ENCODE peak calls at places on chromosomes 11 and 22, in six cellular contexts. One of them, this sample, is unnamed.

GRCh38 chr22:49394116-49394785 is 433.4 kb downstream of the BRD1 start:
- DNase-seq in fibroblast of lung: no peak
- DNase-seq in AG10803: no peak
- DNase-seq in thyroid gland: no peak
- DNase-seq in fibroblast of villous mesenchyme: no peak
- DNase-seq in IMR-90: no peak
- DNase-seq in this sample: no peak

GRCh38 chr11:46808804-46809431 is 37.2 kb downstream of the CKAP5 start:
- DNase-seq in fibroblast of lung: peak
- DNase-seq in AG10803: peak
- DNase-seq in thyroid gland: no peak
- DNase-seq in fibroblast of villous mesenchyme: peak
- DNase-seq in IMR-90: peak
- DNase-seq in this sample: peak

GRCh38 chr22:37669586-37669985 is 5.8 kb upstream of the LGALS1 start:
- DNase-seq in fibroblast of lung: peak
- DNase-seq in AG10803: peak
- DNase-seq in thyroid gland: no peak
- DNase-seq in fibroblast of villous mesenchyme: peak
- DNase-seq in IMR-90: peak
- DNase-seq in this sample: no peak

GRCh38 chr22:43400449-43400848 is 11.4 kb upstream of the MPPED1 start:
- DNase-seq in fibroblast of lung: no peak
- DNase-seq in AG10803: no peak
- DNase-seq in thyroid gland: no peak
- DNase-seq in fibroblast of villous mesenchyme: no peak
- DNase-seq in IMR-90: no peak
- DNase-seq in this sample: no peak

GRCh38 chr22:38313384-38313955 is 3.8 kb downstream of the CSNK1E start:
- DNase-seq in fibroblast of lung: peak
- DNase-seq in AG10803: peak
- DNase-seq in thyroid gland: peak
- DNase-seq in fibroblast of villous mesenchyme: peak
- DNase-seq in IMR-90: peak
- DNase-seq in this sample: peak

GRCh38 chr22:23268139-23268712 is 87.9 kb downstream of the BCR start:
- DNase-seq in fibroblast of lung: no peak
- DNase-seq in AG10803: no peak
- DNase-seq in thyroid gland: no peak
- DNase-seq in fibroblast of villous mesenchyme: no peak
- DNase-seq in IMR-90: no peak
- DNase-seq in this sample: no peak

GRCh38 chr11:108016647-108017046 is 7.9 kb downstream of the CUL5 start:
- DNase-seq in fibroblast of lung: no peak
- DNase-seq in AG10803: no peak
- DNase-seq in thyroid gland: no peak
- DNase-seq in fibroblast of villous mesenchyme: no peak
- DNase-seq in IMR-90: no peak
- DNase-seq in this sample: no peak

GRCh38 chr11:134789104-134789503 is 377.1 kb upstream of the B3GAT1 start:
- DNase-seq in fibroblast of lung: no peak
- DNase-seq in AG10803: no peak
- DNase-seq in thyroid gland: no peak
- DNase-seq in fibroblast of villous mesenchyme: no peak
- DNase-seq in IMR-90: no peak
- DNase-seq in this sample: no peak

GRCh38 chr22:26322179-26322905 is 106.7 kb upstream of the ASPHD2 start:
- DNase-seq in fibroblast of lung: peak
- DNase-seq in AG10803: peak
- DNase-seq in thyroid gland: no peak
- DNase-seq in fibroblast of villous mesenchyme: peak
- DNase-seq in IMR-90: peak
- DNase-seq in this sample: peak

GRCh38 chr11:123461164-123461563 is 31.1 kb downstream of the GRAMD1B start:
- DNase-seq in fibroblast of lung: no peak
- DNase-seq in AG10803: peak
- DNase-seq in thyroid gland: peak
- DNase-seq in fibroblast of villous mesenchyme: no peak
- DNase-seq in IMR-90: no peak
- DNase-seq in this sample: no peak

GRCh38 chr22:50194037-50194809 is 6.6 kb upstream of the SELENOO start:
- DNase-seq in fibroblast of lung: no peak
- DNase-seq in AG10803: no peak
- DNase-seq in thyroid gland: no peak
- DNase-seq in fibroblast of villous mesenchyme: no peak
- DNase-seq in IMR-90: no peak
- DNase-seq in this sample: no peak

GRCh38 chr11:133821776-133822175 is 23.5 kb downstream of the SPATA19 start:
- DNase-seq in fibroblast of lung: peak
- DNase-seq in AG10803: no peak
- DNase-seq in thyroid gland: peak
- DNase-seq in fibroblast of villous mesenchyme: no peak
- DNase-seq in IMR-90: no peak
- DNase-seq in this sample: no peak

GRCh38 chr11:44861829-44862545 is 88.7 kb downstream of the TP53I11 start:
- DNase-seq in fibroblast of lung: peak
- DNase-seq in AG10803: peak
- DNase-seq in thyroid gland: peak
- DNase-seq in fibroblast of villous mesenchyme: peak
- DNase-seq in IMR-90: peak
- DNase-seq in this sample: peak

GRCh38 chr11:18312663-18313420 is 9.1 kb downstream of the HPS5 start:
- DNase-seq in fibroblast of lung: peak
- DNase-seq in AG10803: peak
- DNase-seq in thyroid gland: no peak
- DNase-seq in fibroblast of villous mesenchyme: peak
- DNase-seq in IMR-90: peak
- DNase-seq in this sample: peak

GRCh38 chr11:99693941-99694492 is 673.3 kb downstream of the CNTN5 start:
- DNase-seq in fibroblast of lung: peak
- DNase-seq in AG10803: no peak
- DNase-seq in thyroid gland: no peak
- DNase-seq in fibroblast of villous mesenchyme: peak
- DNase-seq in IMR-90: peak
- DNase-seq in this sample: peak

GRCh38 chr11:46427364-46427763 is 35.8 kb upstream of the CHRM4 start:
- DNase-seq in fibroblast of lung: no peak
- DNase-seq in AG10803: no peak
- DNase-seq in thyroid gland: no peak
- DNase-seq in fibroblast of villous mesenchyme: no peak
- DNase-seq in IMR-90: peak
- DNase-seq in this sample: peak

GRCh38 chr11:13772223-13773046 is 104.0 kb downstream of the FAR1 start:
- DNase-seq in fibroblast of lung: peak
- DNase-seq in AG10803: peak
- DNase-seq in thyroid gland: peak
- DNase-seq in fibroblast of villous mesenchyme: peak
- DNase-seq in IMR-90: peak
- DNase-seq in this sample: peak

GRCh38 chr22:24968066-24968561 is 15.6 kb downstream of the KIAA1671 start:
- DNase-seq in fibroblast of lung: peak
- DNase-seq in AG10803: peak
- DNase-seq in thyroid gland: peak
- DNase-seq in fibroblast of villous mesenchyme: no peak
- DNase-seq in IMR-90: no peak
- DNase-seq in this sample: peak

GRCh38 chr11:63212742-63213141 is 30.7 kb downstream of the SLC22A25 start:
- DNase-seq in fibroblast of lung: peak
- DNase-seq in AG10803: peak
- DNase-seq in thyroid gland: no peak
- DNase-seq in fibroblast of villous mesenchyme: peak
- DNase-seq in IMR-90: no peak
- DNase-seq in this sample: peak

GRCh38 chr11:77084581-77085191 is 17.9 kb downstream of the CAPN5 start:
- DNase-seq in fibroblast of lung: no peak
- DNase-seq in AG10803: no peak
- DNase-seq in thyroid gland: no peak
- DNase-seq in fibroblast of villous mesenchyme: no peak
- DNase-seq in IMR-90: no peak
- DNase-seq in this sample: no peak

GRCh38 chr11:8258289-8258688 is 5.4 kb downstream of the LMO1 start:
- DNase-seq in fibroblast of lung: peak
- DNase-seq in AG10803: no peak
- DNase-seq in thyroid gland: no peak
- DNase-seq in fibroblast of villous mesenchyme: no peak
- DNase-seq in IMR-90: no peak
- DNase-seq in this sample: no peak

GRCh38 chr11:100525635-100526034 is 161.5 kb upstream of the ARHGAP42 start:
- DNase-seq in fibroblast of lung: no peak
- DNase-seq in AG10803: no peak
- DNase-seq in thyroid gland: no peak
- DNase-seq in fibroblast of villous mesenchyme: peak
- DNase-seq in IMR-90: no peak
- DNase-seq in this sample: peak

GRCh38 chr11:22769081-22769480 is 60.5 kb downstream of the SVIP start:
- DNase-seq in fibroblast of lung: no peak
- DNase-seq in AG10803: no peak
- DNase-seq in thyroid gland: no peak
- DNase-seq in fibroblast of villous mesenchyme: no peak
- DNase-seq in IMR-90: no peak
- DNase-seq in this sample: peak

GRCh38 chr11:68542617-68543016 is 82.1 kb downstream of the PPP6R3 start:
- DNase-seq in fibroblast of lung: peak
- DNase-seq in AG10803: peak
- DNase-seq in thyroid gland: no peak
- DNase-seq in fibroblast of villous mesenchyme: peak
- DNase-seq in IMR-90: peak
- DNase-seq in this sample: peak

GRCh38 chr11:106496677-106497076 is 419.2 kb downstream of the AASDHPPT start:
- DNase-seq in fibroblast of lung: no peak
- DNase-seq in AG10803: no peak
- DNase-seq in thyroid gland: no peak
- DNase-seq in fibroblast of villous mesenchyme: peak
- DNase-seq in IMR-90: peak
- DNase-seq in this sample: peak

GRCh38 chr22:40329021-40329456 is 17.3 kb upstream of the ADSL start:
- DNase-seq in fibroblast of lung: no peak
- DNase-seq in AG10803: no peak
- DNase-seq in thyroid gland: no peak
- DNase-seq in fibroblast of villous mesenchyme: no peak
- DNase-seq in IMR-90: no peak
- DNase-seq in this sample: no peak
- H3K4me3 ChIP-seq in fibroblast of lung: no peak
- H3K4me3 ChIP-seq in AG10803: no peak
- H3K4me3 ChIP-seq in thyroid gland: no peak
- H3K4me3 ChIP-seq in fibroblast of villous mesenchyme: no peak
- H3K4me3 ChIP-seq in IMR-90: no peak
- H3K4me3 ChIP-seq in this sample: no peak

DNA sequence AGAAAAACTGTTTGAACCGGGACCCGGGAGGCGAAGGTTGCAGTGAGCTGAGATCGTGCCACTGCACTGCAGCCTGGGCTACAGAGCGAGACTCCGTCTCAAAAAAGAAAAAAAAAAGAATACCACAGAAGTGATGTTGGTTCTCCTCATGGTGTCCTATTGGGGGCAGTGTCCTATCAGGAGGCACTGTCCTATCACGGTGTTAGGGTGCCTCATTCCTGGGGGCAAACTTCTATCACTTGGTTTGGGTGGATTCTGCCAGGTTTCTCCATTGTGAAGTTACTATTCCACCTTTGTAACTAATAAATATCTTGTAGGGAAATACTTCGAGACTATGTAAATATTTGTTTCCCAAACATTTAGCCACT is 19.6 kb downstream of the PRR14L start:
- DNase-seq in fibroblast of lung: no peak
- DNase-seq in AG10803: no peak
- DNase-seq in thyroid gland: no peak
- DNase-seq in fibroblast of villous mesenchyme: no peak
- DNase-seq in IMR-90: no peak
- DNase-seq in this sample: no peak
- TF ChIP-seq CTCF in fibroblast of lung: peak
- TF ChIP-seq CTCF in AG10803: no peak
- TF ChIP-seq CTCF in thyroid gland: no peak
- TF ChIP-seq CTCF in fibroblast of villous mesenchyme: peak
- TF ChIP-seq CTCF in IMR-90: no peak
- TF ChIP-seq CTCF in this sample: no peak

GRCh38 chr11:87298155-87298554 is 260.4 kb downstream of the TMEM135 start:
- DNase-seq in fibroblast of lung: no peak
- DNase-seq in AG10803: no peak
- DNase-seq in thyroid gland: no peak
- DNase-seq in fibroblast of villous mesenchyme: no peak
- DNase-seq in IMR-90: no peak
- DNase-seq in this sample: no peak

GRCh38 chr11:87299041-87299481 is 261.3 kb downstream of the TMEM135 start:
- DNase-seq in fibroblast of lung: no peak
- DNase-seq in AG10803: no peak
- DNase-seq in thyroid gland: no peak
- DNase-seq in fibroblast of villous mesenchyme: peak
- DNase-seq in IMR-90: no peak
- DNase-seq in this sample: peak

GRCh38 chr11:87292598-87292997 is 254.9 kb downstream of the TMEM135 start:
- DNase-seq in fibroblast of lung: no peak
- DNase-seq in AG10803: no peak
- DNase-seq in thyroid gland: no peak
- DNase-seq in fibroblast of villous mesenchyme: no peak
- DNase-seq in IMR-90: no peak
- DNase-seq in this sample: no peak

GRCh38 chr11:87295237-87295636 is 257.5 kb downstream of the TMEM135 start:
- DNase-seq in fibroblast of lung: no peak
- DNase-seq in AG10803: no peak
- DNase-seq in thyroid gland: no peak
- DNase-seq in fibroblast of villous mesenchyme: no peak
- DNase-seq in IMR-90: no peak
- DNase-seq in this sample: no peak

DNA sequence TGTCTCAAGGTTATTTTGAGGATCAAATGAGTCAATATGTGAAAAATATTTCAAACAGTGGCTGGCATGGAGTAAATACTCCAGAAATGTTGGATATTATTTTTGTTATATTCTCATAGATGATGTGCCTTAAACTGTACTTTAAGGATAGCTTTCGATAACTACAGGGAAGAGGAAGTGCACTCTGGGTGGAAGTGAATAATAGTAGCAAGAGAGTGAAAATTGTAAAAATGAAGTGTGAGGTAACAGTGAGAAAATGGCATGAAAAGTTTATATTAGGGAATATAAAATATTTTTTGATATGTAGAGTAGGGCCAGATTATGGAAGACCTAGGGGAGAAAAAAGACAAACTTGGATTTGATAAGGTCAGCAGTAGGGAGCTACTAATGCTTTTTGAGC is 258.9 kb downstream of the TMEM135 start:
- DNase-seq in fibroblast of lung: no peak
- DNase-seq in AG10803: no peak
- DNase-seq in thyroid gland: no peak
- DNase-seq in fibroblast of villous mesenchyme: no peak
- DNase-seq in IMR-90: no peak
- DNase-seq in this sample: no peak
- H3K4me3 ChIP-seq in fibroblast of lung: no peak
- H3K4me3 ChIP-seq in AG10803: no peak
- H3K4me3 ChIP-seq in thyroid gland: no peak
- H3K4me3 ChIP-seq in fibroblast of villous mesenchyme: no peak
- H3K4me3 ChIP-seq in IMR-90: no peak
- H3K4me3 ChIP-seq in this sample: no peak

DNA sequence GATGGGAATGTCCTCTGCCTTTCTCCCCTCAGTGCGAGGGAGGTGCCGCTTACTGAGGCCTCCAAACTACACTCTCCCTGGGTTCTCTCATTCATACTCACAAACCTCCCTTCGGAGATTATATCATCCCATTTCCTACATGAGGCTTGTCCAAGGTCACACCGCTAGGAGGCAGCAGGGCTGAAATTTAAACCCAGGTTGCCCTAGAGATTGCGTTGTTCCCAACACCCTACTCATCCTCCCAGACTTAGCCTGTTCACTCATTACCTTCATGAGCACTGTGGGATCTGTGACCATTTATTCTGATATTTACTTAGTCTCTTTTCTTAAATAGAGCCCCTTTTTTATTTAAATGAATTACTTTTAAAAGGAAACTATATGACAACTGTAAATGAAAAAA is 31.1 kb downstream of the SDHAF2 start:
- DNase-seq in fibroblast of lung: no peak
- DNase-seq in AG10803: no peak
- DNase-seq in thyroid gland: no peak
- DNase-seq in fibroblast of villous mesenchyme: no peak
- DNase-seq in IMR-90: no peak
- DNase-seq in this sample: no peak
- TF ChIP-seq CTCF in fibroblast of lung: no peak
- TF ChIP-seq CTCF in AG10803: no peak
- TF ChIP-seq CTCF in thyroid gland: no peak
- TF ChIP-seq CTCF in fibroblast of villous mesenchyme: no peak
- TF ChIP-seq CTCF in IMR-90: no peak
- TF ChIP-seq CTCF in this sample: no peak